ENCODE peak calls at places on chromosomes 16 and 17, in ten cellular contexts. E, H, I, K, J, N, W, R, F and M are unnamed samples.

GRCh38 chr16:81586421-81586820 is 141.8 kb downstream of the CMIP start:
- DNase-seq in H (no peak), W (no peak), E (no peak), N (peak; percentile 93), R (no peak), F (peak; percentile 71), I (peak; percentile 35), K (no peak), J (no peak), M (no peak)

GRCh38 chr17:42055496-42055895 is 5.1 kb upstream of the C17orf113 start:
- DNase-seq in W (no peak), K (no peak), I (no peak), F (no peak), R (no peak), H (no peak), J (no peak), N (peak; percentile 73), E (no peak), M (no peak)

GRCh38 chr17:82214012-82214628 is 1.5 kb upstream of the CCDC57 start:
- DNase-seq in I (no peak), R (no peak), K (no peak), J (no peak), W (no peak), N (no peak), F (no peak), E (no peak), H (no peak), M (no peak)

GRCh38 chr17:50102164-50102991 is 7.2 kb downstream of the PDK2 start:
- DNase-seq in N (no peak), W (peak; percentile 56), J (no peak), R (no peak), F (no peak), K (no peak), E (no peak), H (no peak), I (no peak), M (no peak)

GRCh38 chr16:88047462-88047861 is 96.2 kb downstream of the BANP start:
- DNase-seq in N (no peak), I (no peak), F (no peak), H (no peak), K (no peak), W (no peak), J (no peak), R (no peak), E (peak; percentile 80), M (no peak)

GRCh38 chr17:27602721-27603445 is 28.1 kb upstream of the LGALS9 start:
- DNase-seq in H (peak; percentile 94), W (peak; percentile 56), R (peak; percentile 1), E (peak; percentile 93), F (peak; percentile 83), N (peak; percentile 73), I (peak; percentile 87), K (no peak), J (peak; percentile 69), M (peak; percentile 75)

GRCh38 chr16:78122774-78123315 is 23.4 kb downstream of the WWOX start:
- DNase-seq in N (peak; percentile 65), W (peak; percentile 22), K (no peak), I (peak; percentile 54), F (peak; percentile 59), H (peak; percentile 32), J (no peak), R (peak; percentile 67), E (no peak), M (peak; percentile 78)

GRCh38 chr17:78343099-78343432 is 16.8 kb downstream of the SOCS3 start:
- DNase-seq in E (peak; percentile 95), I (no peak), R (no peak), J (peak; percentile 59), W (no peak), N (peak; percentile 93), H (peak; percentile 62), K (no peak), F (peak; percentile 85), M (no peak)

GRCh38 chr17:33055746-33056145 is 64.1 kb downstream of the SPACA3 start:
- DNase-seq in F (no peak), N (no peak), H (no peak), I (no peak), W (no peak), R (no peak), K (no peak), E (no peak), J (no peak), M (no peak)

GRCh38 chr17:76584427-76585047 is 1.1 kb downstream of the ST6GALNAC2 start:
- DNase-seq in K (no peak), J (no peak), R (no peak), W (no peak), H (no peak), N (no peak), I (no peak), E (peak; percentile 44), F (peak; percentile 84), M (no peak)

GRCh38 chr17:78414178-78415162 is 36.0 kb downstream of the PGS1 start:
- DNase-seq in E (no peak), I (no peak), J (peak; percentile 76), H (no peak), F (no peak), N (no peak), K (no peak), W (no peak), R (no peak), M (no peak)

GRCh38 chr16:24544640-24545039 is 5.3 kb downstream of the RBBP6 start:
- DNase-seq in I (no peak), F (no peak), J (no peak), E (no peak), R (no peak), N (peak; percentile 46), K (no peak), W (no peak), H (no peak), M (peak; percentile 56)

GRCh38 chr16:88599092-88599733 is 29.0 kb downstream of the ZC3H18 start:
- DNase-seq in W (peak; percentile 15), J (no peak), E (peak; percentile 94), K (peak; percentile 21), I (no peak), F (no peak), H (no peak), R (no peak), N (no peak), M (no peak)

GRCh38 chr17:7486181-7486580 is 2.0 kb downstream of the POLR2A start:
- DNase-seq in J (no peak), N (peak; percentile 37), E (no peak), I (no peak), F (no peak), K (no peak), W (no peak), R (no peak), H (no peak), M (no peak)

GRCh38 chr16:82671743-82672142 is 45.0 kb downstream of the CDH13 start:
- DNase-seq in R (no peak), W (no peak), J (no peak), F (peak; percentile 44), I (no peak), K (no peak), H (no peak), E (no peak), N (peak; percentile 31), M (no peak)

GRCh38 chr16:19153876-19154275 is 14.2 kb upstream of the SYT17 start:
- DNase-seq in E (no peak), H (peak; percentile 59), I (no peak), J (no peak), F (no peak), R (peak; percentile 5), N (peak; percentile 61), W (no peak), K (no peak), M (no peak)

GRCh38 chr17:76753061-76753961 is 15.4 kb downstream of the MFSD11 start:
- DNase-seq in E (no peak), H (no peak), N (no peak), W (no peak), R (no peak), F (no peak), K (no peak), J (no peak), I (no peak), M (no peak)

GRCh38 chr17:48505788-48506187 is 25.0 kb downstream of the HOXB1 start:
- DNase-seq in H (peak; percentile 78), F (peak; percentile 83), R (peak; percentile 98), K (no peak), I (peak; percentile 64), E (no peak), J (peak; percentile 71), N (peak; percentile 92), W (no peak), M (no peak)

GRCh38 chr16:19513377-19514053 is 8.4 kb downstream of the GDE1 start:
- DNase-seq in N (no peak), H (no peak), E (no peak), K (no peak), F (no peak), R (no peak), J (no peak), W (no peak), I (no peak), M (no peak)

GRCh38 chr16:80346160-80346632 is 194.6 kb upstream of the DYNLRB2 start:
- DNase-seq in K (no peak), J (no peak), R (no peak), E (no peak), H (no peak), N (no peak), F (no peak), I (no peak), W (no peak), M (no peak)